ENCODE peak calls at places on chromosome 18, in nine cellular contexts. E is dermis microvascular lymphatic vessel endothelial cell, I is NCI-H446 treated with DMSO at 0.1 percent for 48 hours, M is GM20000, Q is Panc1, S is NCI-H1417, H is neural crest cell, J is SW480, G is tibial artery. O is an unnamed sample.

GRCh38 chr18:77087391-77088141 is 45.0 kb downstream of the MBP start:
- DNase-seq in E (no peak), I (no peak), M (no peak), Q (no peak), S (no peak), H (peak), J (peak), G (peak), O (no peak)

GRCh38 chr18:77650799-77651385 is 401.2 kb downstream of the GALR1 start:
- DNase-seq in E (no peak), I (peak), M (peak), Q (peak), S (peak), H (peak), J (peak), G (no peak), O (peak)

GRCh38 chr18:58640428-58640805 is 11.5 kb upstream of the ALPK2 start:
- DNase-seq in E (no peak), I (no peak), M (no peak), Q (no peak), S (no peak), H (no peak), J (no peak), G (no peak), O (no peak)

GRCh38 chr18:59902180-59902992 is 2.6 kb downstream of the PMAIP1 start:
- DNase-seq in E (no peak), I (no peak), M (no peak), Q (no peak), S (no peak), H (no peak), J (peak), G (no peak), O (no peak)

GRCh38 chr18:35267809-35268208 is 22.2 kb downstream of the ZSCAN30 start:
- DNase-seq in E (no peak), I (no peak), M (no peak), Q (no peak), S (no peak), H (no peak), J (no peak), G (no peak), O (no peak)

GRCh38 chr18:79991494-79991893 is 3.1 kb upstream of the TXNL4A start:
- DNase-seq in E (no peak), I (no peak), M (no peak), Q (no peak), S (no peak), H (no peak), J (no peak), G (no peak), O (no peak)

GRCh38 chr18:7415081-7415894 is 151.8 kb upstream of the PTPRM start:
- DNase-seq in E (no peak), I (no peak), M (no peak), Q (no peak), S (no peak), H (no peak), J (no peak), G (no peak), O (peak)

GRCh38 chr18:59096098-59096779 is 43.4 kb upstream of the SEC11C start:
- DNase-seq in E (no peak), I (no peak), M (no peak), Q (no peak), S (peak), H (no peak), J (no peak), G (no peak), O (no peak)

GRCh38 chr18:42576141-42576540 is 539.3 kb downstream of the RIT2 start:
- DNase-seq in E (no peak), I (peak), M (no peak), Q (no peak), S (no peak), H (no peak), J (no peak), G (no peak), O (no peak)

GRCh38 chr18:63113899-63114565 is 205.5 kb downstream of the BCL2 start:
- DNase-seq in E (no peak), I (no peak), M (no peak), Q (no peak), S (no peak), H (no peak), J (no peak), G (no peak), O (no peak)

GRCh38 chr18:42976869-42977268 is 138.6 kb downstream of the RIT2 start:
- DNase-seq in E (no peak), I (no peak), M (no peak), Q (no peak), S (no peak), H (no peak), J (no peak), G (no peak), O (no peak)

GRCh38 chr18:79883461-79884295 is 67.8 kb downstream of the SLC66A2 start:
- DNase-seq in E (no peak), I (no peak), M (no peak), Q (no peak), S (no peak), H (no peak), J (no peak), G (no peak), O (no peak)

GRCh38 chr18:74796928-74797576 is 199.4 kb downstream of the ZNF407 start:
- DNase-seq in E (no peak), I (peak), M (peak), Q (peak), S (no peak), H (no peak), J (no peak), G (no peak), O (no peak)

GRCh38 chr18:10241571-10241970 is 212.9 kb upstream of the APCDD1 start:
- DNase-seq in E (no peak), I (no peak), M (no peak), Q (no peak), S (no peak), H (no peak), J (no peak), G (no peak), O (no peak)

GRCh38 chr18:55906533-55906932 is 318.5 kb upstream of the TCF4 start:
- DNase-seq in E (no peak), I (no peak), M (no peak), Q (no peak), S (no peak), H (no peak), J (no peak), G (no peak), O (no peak)

GRCh38 chr18:49178736-49179135 is 228.0 kb upstream of the SMAD7 start:
- DNase-seq in E (peak), I (no peak), M (no peak), Q (no peak), S (no peak), H (no peak), J (peak), G (no peak), O (no peak)